ENCODE peak calls at places on chromosomes 16 and 17, in five cellular contexts. U is pancreas; T is K562; Q is naive thymus-derived CD4-positive, alpha-beta T cell; C is H9. D is an unnamed sample. For H3K4me1 and H3K27me3, the result is how much of the 10 kb centered on the place peaks cover.

GRCh38 chr17:57534863-57535651 is 210.0 kb downstream of the CCDC182 start:
- DNase-seq in U (no peak), T (peak), Q (no peak), C (no peak), D (no peak)

GRCh38 chr16:64964126-64964540 is 157.7 kb downstream of the CDH11 start:
- DNase-seq in U (no peak), T (no peak), Q (no peak), C (no peak), D (peak)

GRCh38 chr16:47037396-47037745 is 63.9 kb upstream of the DNAJA2 start:
- DNase-seq in U (no peak), T (peak), Q (peak), C (peak), D (no peak)

GRCh38 chr16:87874639-87875472 is 5.5 kb upstream of the SLC7A5 start:
- DNase-seq in U (no peak), T (no peak), Q (no peak), C (peak), D (no peak)

GRCh38 chr16:48112603-48113400 is 43.0 kb downstream of the ABCC12 start:
- DNase-seq in U (no peak), T (no peak), Q (no peak), C (no peak), D (no peak)

GRCh38 chr16:85231959-85232358 is 119.7 kb upstream of the CIBAR2 start:
- DNase-seq in U (no peak), T (no peak), Q (no peak), C (no peak), D (no peak)

GRCh38 chr17:75822119-75822799 is 21.9 kb downstream of the UNC13D start:
- DNase-seq in U (peak), T (no peak), Q (peak), C (peak), D (no peak)

GRCh38 chr16:27097671-27098275 is 31.0 kb downstream of the C16orf82 start:
- DNase-seq in U (no peak), T (no peak), Q (no peak), C (no peak), D (no peak)

GRCh38 chr16:88361775-88362174 is 21.0 kb upstream of the ZNF469 start:
- DNase-seq in U (no peak), T (no peak), Q (no peak), C (no peak), D (no peak)

GRCh38 chr17:4520881-4521600 is 22.4 kb downstream of the SPNS2 start:
- DNase-seq in U (peak), T (no peak), Q (no peak), C (no peak), D (peak)

GRCh38 chr16:3026003-3026378 is 2.2 kb downstream of the THOC6 start:
- DNase-seq in U (peak), T (no peak), Q (no peak), C (peak), D (no peak)

GRCh38 chr17:40471856-40472732 is 28.8 kb downstream of the IGFBP4 start:
- DNase-seq in U (no peak), T (no peak), Q (no peak), C (no peak), D (no peak)

GRCh38 chr17:56912105-56912999 is 1.5 kb downstream of the TRIM25 start:
- DNase-seq in U (no peak), T (peak), Q (no peak), C (no peak), D (no peak)

GRCh38 chr17:75783803-75784472 is 668 bp upstream of the UNK start:
- DNase-seq in U (peak), T (no peak), Q (no peak), C (no peak), D (no peak)

GRCh38 chr17:74862919-74863318 is 3.2 kb upstream of the GRIN2C start:
- DNase-seq in U (no peak), T (no peak), Q (no peak), C (no peak), D (no peak)

GRCh38 chr17:70378005-70378404 is 208.7 kb downstream of the KCNJ2 start:
- DNase-seq in U (no peak), T (no peak), Q (no peak), C (no peak), D (no peak)

GRCh38 chr16:7526736-7527135 is 194.1 kb downstream of the RBFOX1 start:
- DNase-seq in U (no peak), T (no peak), Q (no peak), C (no peak), D (no peak)

GRCh38 chr16:20265019-20265418 is 62.3 kb downstream of the GP2 start:
- DNase-seq in U (no peak), T (no peak), Q (no peak), C (no peak), D (no peak)

GRCh38 chr16:57889960-57890751 is 80.8 kb downstream of the CNGB1 start:
- DNase-seq in U (no peak), T (no peak), Q (no peak), C (no peak), D (no peak)

GRCh38 chr17:82495844-82496528 is 23.5 kb upstream of the FOXK2 start:
- DNase-seq in U (no peak), T (no peak), Q (no peak), C (peak), D (peak)
- H3K4me1 ChIP-seq in U (under half), T (under half), Q (under half), C (under half), D (under half)

DNA sequence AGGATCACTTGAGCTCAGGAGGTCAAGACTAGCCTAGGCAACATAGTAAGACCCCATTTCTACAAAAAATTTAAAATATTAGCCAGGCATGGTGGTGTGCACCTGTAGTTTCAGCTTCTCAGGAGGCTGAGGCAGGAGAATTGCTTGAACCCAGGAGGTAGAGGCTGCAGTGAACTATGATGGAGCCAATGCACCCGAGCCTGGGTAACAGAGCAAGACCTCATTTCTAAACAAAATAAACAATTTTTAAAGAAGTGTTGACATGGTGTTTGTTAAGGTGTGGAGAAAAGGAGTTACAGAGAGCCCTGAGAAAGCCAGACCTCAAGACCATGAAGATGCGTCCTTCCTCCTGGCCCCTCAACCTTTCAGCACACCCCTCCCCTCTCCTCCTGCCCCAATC is 37.6 kb upstream of the C1QL1 start:
- DNase-seq in U (no peak), T (no peak), Q (no peak), C (no peak), D (no peak)
- H3K27me3 ChIP-seq in U (under half), T (under half), Q (under half), C (under half), D (under half)

GRCh38 chr17:330993-331701 is 21.5 kb downstream of the RPH3AL start:
- DNase-seq in U (no peak), T (no peak), Q (peak), C (peak), D (no peak)
- H3K27ac ChIP-seq in U (peak), T (no peak), Q (no peak), C (no peak), D (no peak)

GRCh38 chr16:15524966-15525365 is 90.6 kb downstream of the BMERB1 start:
- DNase-seq in U (no peak), T (no peak), Q (no peak), C (no peak), D (no peak)
- H3K4me1 ChIP-seq in U (under half), T (under half), Q (under half), C (under half), D (under half)

DNA sequence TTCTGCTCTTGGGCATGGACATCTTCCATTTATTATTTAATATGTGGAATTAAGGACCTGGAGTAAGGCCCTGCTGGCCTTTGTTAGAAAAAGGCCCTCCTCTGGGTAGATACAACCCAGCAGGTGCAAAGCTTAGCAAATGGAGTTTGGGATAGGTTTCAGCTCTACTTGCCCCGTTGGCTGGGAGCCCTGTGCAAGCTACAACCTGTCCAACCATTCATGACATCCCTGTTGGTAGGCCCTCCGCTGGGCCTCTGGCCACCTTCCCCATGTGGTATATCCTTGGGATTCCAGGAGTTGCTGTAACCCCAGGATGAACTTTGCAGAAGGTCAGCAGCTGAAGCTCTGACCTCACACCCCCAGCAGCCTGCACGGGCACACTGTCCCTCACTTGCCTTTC is 6.4 kb downstream of the NGFR start:
- DNase-seq in U (no peak), T (no peak), Q (no peak), C (no peak), D (peak)
- H3K27me3 ChIP-seq in U (under half), T (under half), Q (under half), C (under half), D (under half)

DNA sequence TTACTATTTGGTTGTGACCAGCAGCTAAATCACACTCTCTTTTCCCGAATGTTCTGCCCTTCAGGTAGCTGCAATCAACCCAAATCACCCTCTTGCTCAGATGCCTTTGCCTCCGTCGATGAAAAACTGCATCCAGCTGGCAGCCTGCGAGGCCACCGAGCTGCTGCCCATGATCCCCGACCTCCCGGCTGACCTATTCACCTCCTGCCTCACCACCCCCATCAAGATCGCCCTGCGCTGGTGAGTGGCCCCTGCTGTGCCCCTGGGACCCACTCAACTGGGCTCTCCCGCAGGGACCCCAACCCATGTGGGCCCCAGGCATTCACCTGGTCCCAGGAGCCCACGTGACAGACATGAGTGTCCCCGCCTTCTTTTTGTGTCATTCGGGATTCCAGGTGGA is 209.3 kb downstream of the RPTOR start:
- DNase-seq in U (no peak), T (no peak), Q (no peak), C (no peak), D (no peak)
- H3K27ac ChIP-seq in U (no peak), T (no peak), Q (no peak), C (no peak), D (no peak)

GRCh38 chr16:78594191-78594590 is 494.7 kb downstream of the WWOX start:
- DNase-seq in U (no peak), T (no peak), Q (no peak), C (no peak), D (no peak)
- H3K4me1 ChIP-seq in U (under half), T (under half), Q (under half), C (under half), D (under half)

DNA sequence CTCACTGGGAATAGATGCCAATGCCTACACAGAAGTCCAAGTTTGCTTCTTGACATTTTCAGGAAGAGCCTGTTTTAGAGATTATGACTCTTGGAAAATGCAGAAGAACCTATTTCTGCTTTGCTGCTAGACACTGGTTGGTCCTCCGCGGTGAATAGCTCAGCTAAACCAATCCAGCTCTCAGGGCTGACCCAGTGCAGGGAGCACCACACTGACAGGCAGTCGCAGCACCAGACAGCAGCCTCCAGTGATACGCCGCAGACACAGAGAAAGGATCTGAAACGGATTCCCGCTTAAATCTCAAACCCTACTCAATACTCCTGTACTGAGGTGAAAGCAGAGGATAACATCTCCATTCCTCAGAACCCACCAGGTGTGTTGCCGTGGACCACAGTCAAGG is 183.4 kb downstream of the ENGASE start:
- DNase-seq in U (no peak), T (no peak), Q (no peak), C (no peak), D (no peak)
- H3K27me3 ChIP-seq in U (under half), T (under half), Q (under half), C (under half), D (under half)

GRCh38 chr17:15883617-15884111 is 61.3 kb upstream of the ADORA2B start:
- DNase-seq in U (no peak), T (no peak), Q (no peak), C (no peak), D (peak)
- H3K27ac ChIP-seq in U (no peak), T (no peak), Q (no peak), C (no peak), D (no peak)

D was measured in foreskin keratinocyte.